ENCODE peak calls at places on chromosomes 6 and 20, in ten cellular contexts. One of them, this sample, is unnamed.

GRCh38 chr6:117265425-117266266 is at the start of gene VGLL2:
- DNase-seq in AG10803: peak; percentile 35
- DNase-seq in mesothelial cell of epicardium: peak; percentile 69
- DNase-seq in AG04450: no peak
- DNase-seq in activated CD8-positive, alpha-beta T cell treated with anti-CD3 and anti-CD28 coated beads for 36 hours: no peak
- DNase-seq in endothelial cell of umbilical vein: peak; percentile 12
- DNase-seq in heart left ventricle: peak; percentile 69
- DNase-seq in osteocyte: no peak
- DNase-seq in kidney epithelial cell: no peak
- DNase-seq in Caco-2: peak; percentile 39
- DNase-seq in this sample: peak; percentile 79

GRCh38 chr6:118899948-118900347 is 6.0 kb downstream of the ASF1A start:
- DNase-seq in endothelial cell of umbilical vein: no peak
- DNase-seq in osteocyte: no peak
- DNase-seq in activated CD8-positive, alpha-beta T cell treated with anti-CD3 and anti-CD28 coated beads for 36 hours: peak; percentile 67
- DNase-seq in AG10803: no peak
- DNase-seq in heart left ventricle: no peak
- DNase-seq in AG04450: no peak
- DNase-seq in mesothelial cell of epicardium: no peak
- DNase-seq in kidney epithelial cell: no peak
- DNase-seq in Caco-2: no peak
- DNase-seq in this sample: no peak

GRCh38 chr20:38460040-38460623 is 12.5 kb upstream of the RALGAPB start:
- DNase-seq in kidney epithelial cell: peak; percentile 87
- DNase-seq in endothelial cell of umbilical vein: peak; percentile 87
- DNase-seq in heart left ventricle: no peak
- DNase-seq in AG10803: peak; percentile 51
- DNase-seq in osteocyte: no peak
- DNase-seq in Caco-2: peak; percentile 47
- DNase-seq in mesothelial cell of epicardium: no peak
- DNase-seq in activated CD8-positive, alpha-beta T cell treated with anti-CD3 and anti-CD28 coated beads for 36 hours: no peak
- DNase-seq in AG04450: no peak
- DNase-seq in this sample: no peak

GRCh38 chr6:165585060-165585459 is 78.0 kb downstream of the PDE10A start:
- DNase-seq in mesothelial cell of epicardium: no peak
- DNase-seq in osteocyte: no peak
- DNase-seq in kidney epithelial cell: no peak
- DNase-seq in Caco-2: no peak
- DNase-seq in AG04450: no peak
- DNase-seq in activated CD8-positive, alpha-beta T cell treated with anti-CD3 and anti-CD28 coated beads for 36 hours: no peak
- DNase-seq in AG10803: no peak
- DNase-seq in endothelial cell of umbilical vein: peak; percentile 63
- DNase-seq in heart left ventricle: no peak
- DNase-seq in this sample: no peak

GRCh38 chr6:106512048-106512957 is 117.0 kb downstream of the RTN4IP1 start:
- DNase-seq in AG04450: no peak
- DNase-seq in mesothelial cell of epicardium: peak; percentile 57
- DNase-seq in kidney epithelial cell: no peak
- DNase-seq in activated CD8-positive, alpha-beta T cell treated with anti-CD3 and anti-CD28 coated beads for 36 hours: peak; percentile 83
- DNase-seq in heart left ventricle: peak; percentile 89
- DNase-seq in Caco-2: peak; percentile 53
- DNase-seq in osteocyte: no peak
- DNase-seq in endothelial cell of umbilical vein: peak; percentile 71
- DNase-seq in AG10803: peak; percentile 38
- DNase-seq in this sample: no peak

GRCh38 chr20:48486065-48486464 is 341.7 kb downstream of the PREX1 start:
- DNase-seq in activated CD8-positive, alpha-beta T cell treated with anti-CD3 and anti-CD28 coated beads for 36 hours: no peak
- DNase-seq in Caco-2: no peak
- DNase-seq in endothelial cell of umbilical vein: no peak
- DNase-seq in kidney epithelial cell: no peak
- DNase-seq in heart left ventricle: no peak
- DNase-seq in AG04450: no peak
- DNase-seq in mesothelial cell of epicardium: no peak
- DNase-seq in AG10803: no peak
- DNase-seq in osteocyte: no peak
- DNase-seq in this sample: no peak

GRCh38 chr20:10454135-10454750 is 19.1 kb downstream of the SLX4IP start:
- DNase-seq in heart left ventricle: no peak
- DNase-seq in activated CD8-positive, alpha-beta T cell treated with anti-CD3 and anti-CD28 coated beads for 36 hours: no peak
- DNase-seq in mesothelial cell of epicardium: no peak
- DNase-seq in osteocyte: no peak
- DNase-seq in kidney epithelial cell: no peak
- DNase-seq in AG10803: no peak
- DNase-seq in endothelial cell of umbilical vein: no peak
- DNase-seq in AG04450: no peak
- DNase-seq in Caco-2: no peak
- DNase-seq in this sample: no peak

GRCh38 chr20:15012551-15012950 is 675.1 kb upstream of the FLRT3 start:
- DNase-seq in kidney epithelial cell: no peak
- DNase-seq in mesothelial cell of epicardium: no peak
- DNase-seq in endothelial cell of umbilical vein: no peak
- DNase-seq in AG04450: no peak
- DNase-seq in osteocyte: no peak
- DNase-seq in AG10803: no peak
- DNase-seq in heart left ventricle: no peak
- DNase-seq in activated CD8-positive, alpha-beta T cell treated with anti-CD3 and anti-CD28 coated beads for 36 hours: no peak
- DNase-seq in Caco-2: no peak
- DNase-seq in this sample: no peak

GRCh38 chr6:119215885-119216590 is 133.5 kb downstream of the MAN1A1 start:
- DNase-seq in activated CD8-positive, alpha-beta T cell treated with anti-CD3 and anti-CD28 coated beads for 36 hours: no peak
- DNase-seq in endothelial cell of umbilical vein: no peak
- DNase-seq in mesothelial cell of epicardium: no peak
- DNase-seq in osteocyte: no peak
- DNase-seq in AG04450: no peak
- DNase-seq in AG10803: no peak
- DNase-seq in Caco-2: no peak
- DNase-seq in heart left ventricle: no peak
- DNase-seq in kidney epithelial cell: no peak
- DNase-seq in this sample: no peak

GRCh38 chr6:163170294-163170883 is 244.1 kb upstream of the QKI start:
- DNase-seq in mesothelial cell of epicardium: no peak
- DNase-seq in Caco-2: no peak
- DNase-seq in endothelial cell of umbilical vein: peak; percentile 14
- DNase-seq in osteocyte: peak; percentile 66
- DNase-seq in AG10803: no peak
- DNase-seq in AG04450: no peak
- DNase-seq in activated CD8-positive, alpha-beta T cell treated with anti-CD3 and anti-CD28 coated beads for 36 hours: peak; percentile 50
- DNase-seq in kidney epithelial cell: no peak
- DNase-seq in heart left ventricle: no peak
- DNase-seq in this sample: no peak

GRCh38 chr20:51586005-51586440 is 43.5 kb upstream of the NFATC2 start:
- DNase-seq in osteocyte: no peak
- DNase-seq in endothelial cell of umbilical vein: no peak
- DNase-seq in AG04450: no peak
- DNase-seq in mesothelial cell of epicardium: no peak
- DNase-seq in AG10803: peak; percentile 99
- DNase-seq in kidney epithelial cell: no peak
- DNase-seq in activated CD8-positive, alpha-beta T cell treated with anti-CD3 and anti-CD28 coated beads for 36 hours: no peak
- DNase-seq in heart left ventricle: no peak
- DNase-seq in Caco-2: no peak
- DNase-seq in this sample: no peak

DNA sequence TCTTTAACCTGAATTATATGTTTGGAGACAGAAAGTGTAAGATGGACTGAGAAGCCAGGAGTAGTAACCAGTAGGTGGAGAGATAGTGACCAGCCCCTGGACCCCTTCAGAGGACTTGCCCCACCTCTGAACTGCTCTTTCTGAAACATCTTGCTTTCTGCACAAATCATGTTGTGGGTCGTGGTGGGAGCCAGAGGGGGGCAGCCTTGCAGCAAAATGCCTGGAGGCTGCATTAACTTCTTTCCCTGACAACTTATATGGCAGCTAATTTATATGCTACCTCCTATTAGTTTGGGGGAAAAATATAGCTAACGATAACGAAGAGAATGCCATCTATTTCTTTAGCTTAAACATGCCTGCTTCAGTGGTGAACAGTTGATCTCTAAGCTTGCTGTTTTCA is 859.8 kb downstream of the MAFB start:
- DNase-seq in AG04450: no peak
- DNase-seq in endothelial cell of umbilical vein: no peak
- DNase-seq in kidney epithelial cell: no peak
- DNase-seq in osteocyte: no peak
- DNase-seq in mesothelial cell of epicardium: no peak
- DNase-seq in Caco-2: no peak
- DNase-seq in activated CD8-positive, alpha-beta T cell treated with anti-CD3 and anti-CD28 coated beads for 36 hours: peak; percentile 3
- DNase-seq in AG10803: peak; percentile 11
- DNase-seq in heart left ventricle: no peak
- DNase-seq in this sample: no peak
- TF ChIP-seq CTCF in AG04450: peak; percentile 79
- TF ChIP-seq CTCF in endothelial cell of umbilical vein: peak; percentile 6
- TF ChIP-seq CTCF in kidney epithelial cell: peak; percentile 58
- TF ChIP-seq CTCF in osteocyte: peak; percentile 54
- TF ChIP-seq CTCF in mesothelial cell of epicardium: no peak
- TF ChIP-seq CTCF in Caco-2: no peak
- TF ChIP-seq CTCF in activated CD8-positive, alpha-beta T cell treated with anti-CD3 and anti-CD28 coated beads for 36 hours: no peak
- TF ChIP-seq CTCF in AG10803: peak; percentile 54
- TF ChIP-seq CTCF in heart left ventricle: peak; percentile 51
- TF ChIP-seq CTCF in this sample: peak; percentile 70

GRCh38 chr6:159968295-159969203 is at the start of gene IGF2R:
- DNase-seq in kidney epithelial cell: peak; percentile 53
- DNase-seq in activated CD8-positive, alpha-beta T cell treated with anti-CD3 and anti-CD28 coated beads for 36 hours: peak; percentile 96
- DNase-seq in AG04450: no peak
- DNase-seq in heart left ventricle: peak; percentile 95
- DNase-seq in mesothelial cell of epicardium: peak; percentile 89
- DNase-seq in osteocyte: peak; percentile 95
- DNase-seq in AG10803: peak; percentile 82
- DNase-seq in Caco-2: peak; percentile 90
- DNase-seq in endothelial cell of umbilical vein: peak; percentile 69
- DNase-seq in this sample: peak; percentile 94
- TF ChIP-seq CTCF in kidney epithelial cell: no peak
- TF ChIP-seq CTCF in activated CD8-positive, alpha-beta T cell treated with anti-CD3 and anti-CD28 coated beads for 36 hours: no peak
- TF ChIP-seq CTCF in AG04450: peak; percentile 15
- TF ChIP-seq CTCF in heart left ventricle: no peak
- TF ChIP-seq CTCF in mesothelial cell of epicardium: peak; percentile 29
- TF ChIP-seq CTCF in osteocyte: peak; percentile 36
- TF ChIP-seq CTCF in AG10803: peak; percentile 20
- TF ChIP-seq CTCF in Caco-2: no peak
- TF ChIP-seq CTCF in endothelial cell of umbilical vein: peak; percentile 23
- TF ChIP-seq CTCF in this sample: peak; percentile 66

DNA sequence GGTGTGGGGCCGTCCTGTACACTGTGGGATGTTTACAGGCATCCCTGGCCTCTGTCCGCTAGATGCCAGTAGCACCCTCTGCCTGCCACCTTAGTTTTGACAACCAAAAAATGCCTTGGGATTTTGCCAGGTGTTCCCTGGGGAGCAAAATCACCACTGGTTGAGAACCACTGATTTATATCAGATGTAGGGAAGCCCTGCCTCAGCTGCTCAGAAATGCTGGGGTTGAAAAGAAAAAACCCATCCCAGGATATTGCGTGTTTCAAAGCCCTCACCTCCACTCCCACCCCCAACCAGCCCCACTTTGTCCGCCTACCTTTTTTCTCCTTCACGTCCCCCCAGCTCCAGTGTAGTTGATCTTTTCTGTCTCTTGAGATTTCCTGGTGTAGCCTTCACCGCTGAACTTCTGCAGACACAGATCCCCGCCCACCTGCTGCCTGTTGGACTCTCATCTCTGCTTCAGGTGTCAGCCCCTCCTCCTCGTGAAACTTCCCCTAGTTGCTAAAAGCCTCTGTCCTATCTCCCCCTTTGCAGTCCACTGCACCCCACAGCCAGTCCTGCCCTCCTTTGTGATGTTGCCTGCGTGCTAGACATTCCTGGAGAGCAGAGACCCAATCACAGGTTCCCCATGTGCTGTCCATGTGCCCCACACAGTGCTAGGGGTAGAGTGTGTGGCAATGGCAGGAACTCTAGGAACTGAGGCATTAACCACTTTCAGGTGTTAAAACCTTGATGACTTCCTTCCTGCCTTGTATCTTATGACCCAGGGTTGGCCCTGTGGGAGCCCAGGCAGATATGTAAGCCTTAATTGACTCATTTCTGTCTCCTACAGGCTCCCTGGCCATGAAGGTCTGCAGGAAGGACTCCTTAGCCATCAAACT is 98.9 kb downstream of the TBC1D7 start:
- DNase-seq in endothelial cell of umbilical vein: no peak
- DNase-seq in activated CD8-positive, alpha-beta T cell treated with anti-CD3 and anti-CD28 coated beads for 36 hours: peak; percentile 83
- DNase-seq in osteocyte: no peak
- DNase-seq in AG10803: peak; percentile 12
- DNase-seq in heart left ventricle: no peak
- DNase-seq in kidney epithelial cell: no peak
- DNase-seq in mesothelial cell of epicardium: no peak
- DNase-seq in Caco-2: no peak
- DNase-seq in AG04450: no peak
- DNase-seq in this sample: no peak
- TF ChIP-seq CTCF in endothelial cell of umbilical vein: no peak
- TF ChIP-seq CTCF in activated CD8-positive, alpha-beta T cell treated with anti-CD3 and anti-CD28 coated beads for 36 hours: no peak
- TF ChIP-seq CTCF in osteocyte: no peak
- TF ChIP-seq CTCF in AG10803: peak; percentile 15
- TF ChIP-seq CTCF in heart left ventricle: peak; percentile 21
- TF ChIP-seq CTCF in kidney epithelial cell: no peak
- TF ChIP-seq CTCF in mesothelial cell of epicardium: no peak
- TF ChIP-seq CTCF in Caco-2: no peak
- TF ChIP-seq CTCF in AG04450: peak; percentile 14
- TF ChIP-seq CTCF in this sample: no peak

GRCh38 chr6:5142131-5142530 is 57.0 kb downstream of the PPP1R3G start:
- DNase-seq in osteocyte: peak; percentile 10
- DNase-seq in Caco-2: no peak
- DNase-seq in endothelial cell of umbilical vein: no peak
- DNase-seq in activated CD8-positive, alpha-beta T cell treated with anti-CD3 and anti-CD28 coated beads for 36 hours: no peak
- DNase-seq in mesothelial cell of epicardium: no peak
- DNase-seq in AG04450: no peak
- DNase-seq in kidney epithelial cell: no peak
- DNase-seq in AG10803: no peak
- DNase-seq in heart left ventricle: no peak
- DNase-seq in this sample: no peak

GRCh38 chr6:5138995-5139827 is 54.1 kb downstream of the PPP1R3G start:
- DNase-seq in kidney epithelial cell: no peak
- DNase-seq in AG04450: no peak
- DNase-seq in mesothelial cell of epicardium: no peak
- DNase-seq in endothelial cell of umbilical vein: no peak
- DNase-seq in activated CD8-positive, alpha-beta T cell treated with anti-CD3 and anti-CD28 coated beads for 36 hours: no peak
- DNase-seq in osteocyte: no peak
- DNase-seq in Caco-2: no peak
- DNase-seq in heart left ventricle: no peak
- DNase-seq in AG10803: no peak
- DNase-seq in this sample: no peak

GRCh38 chr6:5142915-5143314 is 57.8 kb downstream of the PPP1R3G start:
- DNase-seq in mesothelial cell of epicardium: no peak
- DNase-seq in AG10803: no peak
- DNase-seq in AG04450: no peak
- DNase-seq in kidney epithelial cell: no peak
- DNase-seq in activated CD8-positive, alpha-beta T cell treated with anti-CD3 and anti-CD28 coated beads for 36 hours: no peak
- DNase-seq in osteocyte: no peak
- DNase-seq in endothelial cell of umbilical vein: no peak
- DNase-seq in Caco-2: no peak
- DNase-seq in heart left ventricle: no peak
- DNase-seq in this sample: no peak

GRCh38 chr6:5139828-5140771 is 55.0 kb downstream of the PPP1R3G start:
- DNase-seq in mesothelial cell of epicardium: no peak
- DNase-seq in Caco-2: no peak
- DNase-seq in AG10803: no peak
- DNase-seq in AG04450: no peak
- DNase-seq in endothelial cell of umbilical vein: no peak
- DNase-seq in kidney epithelial cell: no peak
- DNase-seq in activated CD8-positive, alpha-beta T cell treated with anti-CD3 and anti-CD28 coated beads for 36 hours: no peak
- DNase-seq in heart left ventricle: no peak
- DNase-seq in osteocyte: peak; percentile 19
- DNase-seq in this sample: no peak

DNA sequence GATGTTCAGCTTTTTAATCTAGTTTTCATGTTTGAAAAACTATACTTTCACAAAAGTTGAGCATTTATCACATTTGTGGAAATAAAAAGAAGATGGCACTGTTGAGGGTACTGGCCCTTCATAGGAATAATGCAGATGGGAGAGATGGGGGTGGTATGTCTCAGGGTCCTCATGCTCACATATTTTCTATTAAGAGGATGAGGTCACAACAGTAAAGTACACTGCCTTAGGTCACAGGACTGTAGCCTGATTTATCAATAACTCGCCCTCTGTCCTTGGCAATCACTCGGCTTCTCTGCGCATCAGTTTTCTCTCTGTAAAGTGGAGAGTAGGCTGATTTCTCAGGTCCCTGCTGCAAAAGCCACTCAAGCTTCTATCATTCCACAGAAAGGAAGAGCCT is 55.9 kb downstream of the PPP1R3G start:
- DNase-seq in activated CD8-positive, alpha-beta T cell treated with anti-CD3 and anti-CD28 coated beads for 36 hours: no peak
- DNase-seq in mesothelial cell of epicardium: no peak
- DNase-seq in osteocyte: peak; percentile 40
- DNase-seq in AG10803: no peak
- DNase-seq in endothelial cell of umbilical vein: no peak
- DNase-seq in heart left ventricle: no peak
- DNase-seq in kidney epithelial cell: no peak
- DNase-seq in AG04450: no peak
- DNase-seq in Caco-2: no peak
- DNase-seq in this sample: no peak
- TF ChIP-seq CTCF in activated CD8-positive, alpha-beta T cell treated with anti-CD3 and anti-CD28 coated beads for 36 hours: no peak
- TF ChIP-seq CTCF in mesothelial cell of epicardium: no peak
- TF ChIP-seq CTCF in osteocyte: no peak
- TF ChIP-seq CTCF in AG10803: no peak
- TF ChIP-seq CTCF in endothelial cell of umbilical vein: no peak
- TF ChIP-seq CTCF in heart left ventricle: no peak
- TF ChIP-seq CTCF in kidney epithelial cell: no peak
- TF ChIP-seq CTCF in AG04450: no peak
- TF ChIP-seq CTCF in Caco-2: no peak
- TF ChIP-seq CTCF in this sample: no peak

This sample was measured in type B pancreatic cell.